ENCODE peak calls at places on chromosomes 1 and 21, in five cellular contexts. Z, C, W, E and M are unnamed samples.
A peak's percentile ranks its signal among the peaks of the same experiment; 100 is the strongest.

GRCh38 chr1:29703596-29703995 is 467.3 kb downstream of the PTPRU start:
- DNase-seq in C (no peak), E (no peak), Z (no peak), W (peak; percentile 84), M (peak; percentile 55)

GRCh38 chr1:30702823-30703222 is 20.6 kb downstream of the MATN1 start:
- DNase-seq in W (no peak), Z (no peak), E (no peak), C (no peak), M (no peak)

GRCh38 chr1:223628233-223628632 is 37.3 kb downstream of the CAPN8 start:
- DNase-seq in W (peak; percentile 90), E (peak; percentile 57), Z (peak; percentile 60), C (no peak), M (peak; percentile 21)

GRCh38 chr1:89822999-89823628 is 2.3 kb downstream of the LRRC8D start:
- DNase-seq in W (no peak), E (no peak), Z (no peak), C (no peak), M (no peak)

GRCh38 chr21:44765231-44766013 is 36.2 kb downstream of the UBE2G2 start:
- DNase-seq in Z (no peak), C (no peak), E (no peak), W (no peak), M (no peak)

GRCh38 chr1:16173447-16174260 is 17.8 kb upstream of the EPHA2 start:
- DNase-seq in W (no peak), C (no peak), E (no peak), Z (no peak), M (no peak)

GRCh38 chr1:232389744-232390143 is 240.2 kb downstream of the SIPA1L2 start:
- DNase-seq in Z (no peak), W (no peak), C (no peak), E (no peak), M (no peak)

GRCh38 chr1:163588796-163589195 is 267.0 kb downstream of the NUF2 start:
- DNase-seq in C (no peak), Z (no peak), E (no peak), W (no peak), M (no peak)

GRCh38 chr1:203480525-203481084 is 5.0 kb downstream of the PRELP start:
- DNase-seq in W (peak; percentile 66), E (peak; percentile 79), C (no peak), Z (peak; percentile 31), M (no peak)

GRCh38 chr1:45619149-45619921 is 4.5 kb downstream of the CCDC17 start:
- DNase-seq in W (no peak), E (no peak), Z (no peak), C (no peak), M (no peak)

GRCh38 chr21:46050651-46051378 is 47.1 kb upstream of the COL6A2 start:
- DNase-seq in C (no peak), Z (peak; percentile 10), E (no peak), W (no peak), M (no peak)

GRCh38 chr21:29232601-29233541 is 65.9 kb upstream of the BACH1 start:
- DNase-seq in W (no peak), E (no peak), C (no peak), Z (no peak), M (no peak)

GRCh38 chr1:149917590-149918144 is at the start of gene SV2A:
- DNase-seq in E (peak; percentile 57), C (no peak), W (peak; percentile 68), Z (peak; percentile 50), M (peak; percentile 66)

GRCh38 chr1:154558610-154559495 is at the start of gene UBE2Q1:
- DNase-seq in C (peak; percentile 99), Z (peak; percentile 100), W (peak; percentile 97), E (peak; percentile 99), M (peak; percentile 93)

GRCh38 chr1:22753396-22754083 is 42.9 kb downstream of the EPHB2 start:
- DNase-seq in C (no peak), Z (no peak), W (no peak), E (no peak), M (no peak)

GRCh38 chr1:171441278-171441677 is 44.1 kb upstream of the PRRC2C start:
- DNase-seq in C (no peak), Z (no peak), E (no peak), W (no peak), M (no peak)

GRCh38 chr1:226121587-226122400 is 59.3 kb downstream of the H3-3A start:
- DNase-seq in Z (peak; percentile 80), E (peak; percentile 72), W (peak; percentile 94), C (peak; percentile 46), M (peak; percentile 39)

GRCh38 chr1:1137256-1138045 is 21.6 kb upstream of the C1orf159 start:
- DNase-seq in W (no peak), E (no peak), C (peak; percentile 9), Z (peak; percentile 71), M (no peak)

GRCh38 chr1:164675342-164675904 is 116.4 kb downstream of the PBX1 start:
- DNase-seq in W (no peak), E (no peak), C (no peak), Z (no peak), M (no peak)

GRCh38 chr21:27505516-27505915 is 538.6 kb upstream of the ADAMTS5 start:
- DNase-seq in W (no peak), C (no peak), E (no peak), Z (no peak), M (no peak)

GRCh38 chr21:28550057-28550825 is 442.4 kb downstream of the LTN1 start:
- DNase-seq in E (no peak), C (no peak), Z (no peak), W (no peak), M (no peak)

GRCh38 chr1:67850151-67850551 is 16.9 kb upstream of the GNG12 start:
- DNase-seq in W (peak; percentile 49), Z (no peak), C (no peak), E (no peak), M (peak; percentile 46)

GRCh38 chr1:245153081-245153644 is 1.6 kb upstream of the KIF26B start:
- DNase-seq in E (peak; percentile 79), Z (peak; percentile 69), C (peak; percentile 33), W (peak; percentile 46), M (peak; percentile 72)

GRCh38 chr1:223233410-223234163 is 90.5 kb upstream of the TLR5 start:
- DNase-seq in Z (peak; percentile 29), W (no peak), C (no peak), E (no peak), M (no peak)

GRCh38 chr1:227900571-227901051 is 47.1 kb downstream of the WNT9A start:
- DNase-seq in C (no peak), W (no peak), E (no peak), Z (no peak), M (no peak)

GRCh38 chr1:148290881-148291280 is 138.8 kb upstream of the NBPF11 start:
- DNase-seq in W (no peak), C (no peak), Z (no peak), E (no peak), M (no peak)

GRCh38 chr21:29719561-29719960 is 220.2 kb downstream of the GRIK1 start:
- DNase-seq in C (no peak), Z (no peak), W (no peak), E (peak; percentile 37), M (peak; percentile 48)

GRCh38 chr1:9717193-9718005 is 65.9 kb downstream of the PIK3CD start:
- DNase-seq in Z (peak; percentile 82), C (peak; percentile 85), W (no peak), E (no peak), M (no peak)

GRCh38 chr1:187409341-187409740 is 580.6 kb downstream of the PLA2G4A start:
- DNase-seq in W (no peak), C (no peak), E (no peak), Z (no peak), M (no peak)

GRCh38 chr1:33128781-33129180 is 47.8 kb downstream of the AZIN2 start:
- DNase-seq in E (no peak), W (no peak), C (no peak), Z (no peak), M (no peak)